ENCODE peak calls at places on chromosomes 5 and 9, in four cellular contexts. Y is activated B cell treated with CpG ODN at 0.5 μM for 24 hours, E is IMR-90, N is left ventricle myocardium inferior. H is an unnamed sample.

GRCh38 chr5:146620663-146621051 is 104.7 kb upstream of the GPR151 start:
- DNase-seq in Y (no peak), E (no peak), N (no peak), H (no peak)

GRCh38 chr9:126853667-126854066 is 6.8 kb upstream of the ZBTB34 start:
- DNase-seq in Y (no peak), E (peak), N (no peak), H (no peak)

GRCh38 chr9:942805-943580 is 33.5 kb upstream of the DMRT3 start:
- DNase-seq in Y (no peak), E (no peak), N (no peak), H (no peak)

GRCh38 chr9:69805962-69806633 is 14.5 kb upstream of the CFAP95 start:
- DNase-seq in Y (no peak), E (no peak), N (peak), H (no peak)

GRCh38 chr5:74073257-74073656 is 447.3 kb downstream of the ARHGEF28 start:
- DNase-seq in Y (no peak), E (peak), N (no peak), H (no peak)

GRCh38 chr5:169160405-169160901 is 140.5 kb downstream of the SLIT3 start:
- DNase-seq in Y (no peak), E (no peak), N (no peak), H (peak)

GRCh38 chr9:128635266-128636023 is 21.2 kb downstream of the DYNC2I2 start:
- DNase-seq in Y (no peak), E (peak), N (peak), H (peak)

GRCh38 chr5:132273631-132274030 is 16.1 kb downstream of the PDLIM4 start:
- DNase-seq in Y (no peak), E (no peak), N (no peak), H (no peak)

GRCh38 chr9:98707158-98708102 is 1.3 kb downstream of the GABBR2 start:
- DNase-seq in Y (no peak), E (peak), N (peak), H (peak)

GRCh38 chr9:114454652-114455051 is 50.6 kb downstream of the WHRN start:
- DNase-seq in Y (no peak), E (no peak), N (no peak), H (no peak)

GRCh38 chr9:114376586-114376985 is 11.2 kb downstream of the AKNA start:
- DNase-seq in Y (no peak), E (no peak), N (no peak), H (no peak)

GRCh38 chr5:165508286-165508685 is 2002.9 kb downstream of the MAT2B start:
- DNase-seq in Y (no peak), E (no peak), N (no peak), H (no peak)

GRCh38 chr5:17248999-17249634 is 31.7 kb downstream of the BASP1 start:
- DNase-seq in Y (no peak), E (peak), N (no peak), H (peak)
- TF ChIP-seq CTCF in Y (no peak), E (no peak), N (no peak), H (no peak)

DNA sequence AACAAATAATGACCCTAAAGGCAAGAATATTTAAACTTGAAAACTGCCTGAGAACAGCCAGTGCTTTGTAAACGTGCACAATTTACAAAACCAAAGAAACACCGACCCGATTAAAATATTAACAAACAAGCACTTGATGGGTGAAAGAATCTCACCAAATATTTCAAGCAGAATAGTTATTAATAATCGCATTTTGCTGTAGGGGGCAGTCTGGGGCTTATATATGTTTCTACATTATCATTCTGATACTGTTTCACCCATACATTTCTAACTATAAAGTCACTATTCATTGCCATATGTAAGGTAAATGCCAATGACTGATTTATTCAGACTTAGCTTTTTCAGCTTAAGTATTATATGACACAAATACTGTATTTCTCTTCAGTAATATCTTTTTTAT is 37.7 kb downstream of the UBAP2 start:
- DNase-seq in Y (no peak), E (no peak), N (no peak), H (no peak)
- TF ChIP-seq CTCF in Y (peak), E (peak), N (peak), H (peak)

GRCh38 chr5:92676839-92677197 is 904.2 kb downstream of the NR2F1-AS1 start:
- DNase-seq in Y (no peak), E (no peak), N (no peak), H (no peak)
- TF ChIP-seq CTCF in Y (no peak), E (no peak), N (no peak), H (no peak)

DNA sequence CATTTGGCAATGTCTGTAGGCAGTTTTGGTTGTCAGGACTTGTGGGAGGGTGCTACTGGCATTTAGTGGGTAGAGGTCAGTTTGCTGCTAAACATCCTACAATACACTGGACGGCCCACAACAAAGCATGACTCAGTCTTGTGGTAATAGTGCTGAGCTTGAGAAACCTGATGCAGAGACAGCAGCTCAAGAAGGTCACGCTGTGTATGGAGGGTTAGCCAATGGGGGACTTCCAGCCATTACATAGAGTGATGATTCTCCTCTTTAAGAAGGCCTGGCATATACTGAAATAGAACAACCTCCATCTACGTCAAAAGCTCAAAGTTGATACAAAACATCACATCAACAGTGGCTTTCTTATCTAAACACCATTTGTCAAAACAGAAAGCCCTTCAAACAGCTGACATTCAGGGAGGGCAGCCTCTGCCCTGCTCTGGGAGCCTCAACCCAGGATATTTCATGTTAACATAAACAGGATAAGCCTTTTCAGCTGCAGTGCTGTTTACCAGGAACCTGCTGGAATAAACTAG is 143.0 kb downstream of the GPBP1 start:
- DNase-seq in Y (no peak), E (peak), N (no peak), H (peak)
- TF ChIP-seq CTCF in Y (no peak), E (no peak), N (no peak), H (no peak)